ENCODE peak calls at places on chromosomes 4 and X, in four cellular contexts. E is gastrocnemius medialis, R is OCI-LY7, I is MG63. G is an unnamed sample. For H3K36me3, the result is how much of the 10 kb centered on the place peaks cover.

GRCh38 chrX:133859860-133860259 is 125.5 kb downstream of the GPC3 start:
- DNase-seq in E (peak), R (no peak), I (peak), G (no peak)

GRCh38 chrX:54865208-54865607 is 55.4 kb upstream of the TRO start:
- DNase-seq in E (no peak), R (peak), I (no peak), G (no peak)

GRCh38 chr4:138835833-138836521 is 179.6 kb upstream of the NOCT start:
- DNase-seq in E (no peak), R (no peak), I (no peak), G (no peak)

GRCh38 chr4:124717101-124717500 is 4.6 kb upstream of the ANKRD50 start:
- DNase-seq in E (no peak), R (no peak), I (no peak), G (no peak)

GRCh38 chr4:144645102-144645469 is 870 bp upstream of the HHIP start:
- DNase-seq in E (no peak), R (no peak), I (no peak), G (no peak)

GRCh38 chrX:111445485-111445884 is 33.5 kb upstream of the DCX start:
- DNase-seq in E (no peak), R (peak), I (no peak), G (peak)

GRCh38 chr4:107740381-107740780 is 20.3 kb upstream of the PAPSS1 start:
- DNase-seq in E (no peak), R (peak), I (no peak), G (no peak)

GRCh38 chrX:137988470-137988869 is 422.5 kb downstream of the ZIC3 start:
- DNase-seq in E (no peak), R (no peak), I (no peak), G (no peak)

GRCh38 chr4:74394476-74395136 is 29.7 kb downstream of the EREG start:
- DNase-seq in E (no peak), R (no peak), I (peak), G (no peak)

GRCh38 chr4:182752158-182752910 is 164.9 kb downstream of the DCTD start:
- DNase-seq in E (no peak), R (no peak), I (peak), G (no peak)

GRCh38 chrX:69093960-69094935 is 71.0 kb downstream of the PJA1 start:
- DNase-seq in E (peak), R (peak), I (peak), G (peak)

GRCh38 chr4:20954541-20954940 is 254.3 kb downstream of the PACRGL start:
- DNase-seq in E (no peak), R (no peak), I (peak), G (no peak)

GRCh38 chrX:39613508-39613921 is 484.2 kb downstream of the BCOR start:
- DNase-seq in E (peak), R (peak), I (peak), G (peak)

GRCh38 chrX:1041051-1041450 is 171.4 kb downstream of the CRLF2 start:
- DNase-seq in E (no peak), R (no peak), I (no peak), G (no peak)

GRCh38 chrX:122913134-122913533 is 270.9 kb upstream of the GRIA3 start:
- DNase-seq in E (no peak), R (no peak), I (no peak), G (no peak)

GRCh38 chrX:77953708-77954107 is 15.7 kb downstream of the PGAM4 start:
- DNase-seq in E (no peak), R (no peak), I (no peak), G (no peak)

GRCh38 chr4:26412381-26413372 is 77.6 kb downstream of the CCKAR start:
- DNase-seq in E (no peak), R (no peak), I (peak), G (no peak)

GRCh38 chr4:78002260-78002659 is 54.9 kb upstream of the FRAS1 start:
- DNase-seq in E (no peak), R (no peak), I (no peak), G (no peak)

GRCh38 chr4:55032788-55033187 is 92.6 kb downstream of the KDR start:
- DNase-seq in E (no peak), R (no peak), I (no peak), G (no peak)

GRCh38 chr4:91171217-91171616 is 1044.0 kb downstream of the CCSER1 start:
- DNase-seq in E (no peak), R (no peak), I (no peak), G (no peak)

GRCh38 chrX:154800508-154801207 is 4.6 kb downstream of the MPP1 start:
- DNase-seq in E (no peak), R (no peak), I (no peak), G (no peak)

GRCh38 chrX:15129412-15129811 is 140.5 kb downstream of the ASB9 start:
- DNase-seq in E (no peak), R (no peak), I (no peak), G (no peak)

GRCh38 chr4:109729563-109730293 is at the start of gene PLA2G12A:
- DNase-seq in E (peak), R (peak), I (peak), G (peak)

GRCh38 chrX:65532016-65532415 is 2.6 kb downstream of the LAS1L start:
- DNase-seq in E (no peak), R (no peak), I (no peak), G (no peak)
- H3K36me3 ChIP-seq in E (under half), R (half or more), I (under half), G (under half)

GRCh38 chr4:141223418-141223817 is 2.7 kb downstream of the ZNF330 start:
- DNase-seq in E (no peak), R (no peak), I (no peak), G (no peak)
- H3K36me3 ChIP-seq in E (under half), R (half or more), I (under half), G (under half)

GRCh38 chrX:11678174-11678573 is 12.5 kb upstream of the ARHGAP6 start:
- DNase-seq in E (no peak), R (no peak), I (no peak), G (no peak)
- H3K36me3 ChIP-seq in E (under half), R (under half), I (under half), G (under half)

GRCh38 chr4:187608001-187608421 is 387.6 kb upstream of the ZFP42 start:
- DNase-seq in E (no peak), R (no peak), I (peak), G (no peak)
- H3K36me3 ChIP-seq in E (under half), R (under half), I (under half), G (under half)

GRCh38 chrX:3599787-3600465 is 113.5 kb downstream of the PRKX start:
- DNase-seq in E (no peak), R (no peak), I (no peak), G (no peak)

GRCh38 chrX:3598046-3598605 is 115.3 kb downstream of the PRKX start:
- DNase-seq in E (no peak), R (no peak), I (no peak), G (no peak)

GRCh38 chrX:3598696-3599095 is 114.8 kb downstream of the PRKX start:
- DNase-seq in E (no peak), R (no peak), I (no peak), G (no peak)

GRCh38 chrX:3603026-3603661 is 110.3 kb downstream of the PRKX start:
- DNase-seq in E (no peak), R (no peak), I (no peak), G (no peak)
- H3K36me3 ChIP-seq in E (under half), R (under half), I (under half), G (under half)

GRCh38 chr4:39308576-39308975 is 57.6 kb downstream of the RFC1 start:
- DNase-seq in E (no peak), R (no peak), I (no peak), G (no peak)

GRCh38 chr4:39302901-39303300 is 63.3 kb downstream of the RFC1 start:
- DNase-seq in E (no peak), R (no peak), I (no peak), G (no peak)

GRCh38 chr4:39304651-39305050 is 61.5 kb downstream of the RFC1 start:
- DNase-seq in E (no peak), R (no peak), I (no peak), G (peak)

GRCh38 chr4:39305902-39306677 is 60.1 kb downstream of the RFC1 start:
- DNase-seq in E (no peak), R (no peak), I (no peak), G (no peak)

GRCh38 chr4:39303871-39304270 is 62.3 kb downstream of the RFC1 start:
- DNase-seq in E (no peak), R (no peak), I (no peak), G (no peak)
- H3K36me3 ChIP-seq in E (half or more), R (half or more), I (under half), G (half or more)

GRCh38 chr4:101346562-101347266 is 612 bp downstream of the PPP3CA start:
- DNase-seq in E (peak), R (peak), I (peak), G (peak)

GRCh38 chr4:101347557-101348366 is 436 bp upstream of the PPP3CA start:
- DNase-seq in E (peak), R (peak), I (peak), G (peak)

GRCh38 chr4:101347267-101347556 is at the start of gene PPP3CA:
- DNase-seq in E (no peak), R (no peak), I (no peak), G (no peak)

GRCh38 chr4:101348367-101348827 is 1.1 kb upstream of the PPP3CA start:
- DNase-seq in E (peak), R (no peak), I (no peak), G (no peak)

DNA sequence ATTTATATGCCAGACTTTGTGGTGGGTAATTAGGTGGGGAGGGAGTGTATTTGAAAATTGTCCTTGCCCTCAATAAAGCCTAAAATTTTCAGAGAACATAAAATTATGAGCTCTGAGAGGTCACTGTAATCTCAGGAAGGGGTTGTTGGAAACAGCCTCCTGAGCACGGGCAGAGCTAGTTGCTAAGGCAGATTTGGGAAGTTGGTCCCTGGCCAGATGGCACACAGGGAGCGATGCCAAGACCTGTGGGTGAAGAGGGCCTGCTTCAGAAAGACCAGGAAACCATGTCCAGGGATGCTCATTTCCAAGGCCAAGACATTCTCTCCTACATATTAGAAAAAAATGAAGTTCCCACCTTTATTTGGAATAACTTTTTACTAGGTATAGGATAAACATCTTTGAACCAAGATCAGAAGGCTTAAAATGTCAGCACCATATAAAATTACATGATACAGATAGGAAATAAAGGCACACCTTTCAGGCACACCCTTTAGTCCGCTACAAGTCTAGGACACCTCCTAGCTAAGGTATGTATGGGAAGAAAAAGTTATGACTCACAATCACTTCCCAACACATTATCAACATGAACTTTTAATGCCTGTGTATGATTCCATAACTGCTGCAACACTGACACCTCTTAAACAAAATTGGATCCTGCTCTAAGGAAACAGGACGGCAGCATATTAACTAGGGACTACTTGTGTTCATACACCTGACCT is 2.2 kb upstream of the PPP3CA start:
- DNase-seq in E (peak), R (no peak), I (peak), G (no peak)
- H3K36me3 ChIP-seq in E (under half), R (under half), I (under half), G (under half)

DNA sequence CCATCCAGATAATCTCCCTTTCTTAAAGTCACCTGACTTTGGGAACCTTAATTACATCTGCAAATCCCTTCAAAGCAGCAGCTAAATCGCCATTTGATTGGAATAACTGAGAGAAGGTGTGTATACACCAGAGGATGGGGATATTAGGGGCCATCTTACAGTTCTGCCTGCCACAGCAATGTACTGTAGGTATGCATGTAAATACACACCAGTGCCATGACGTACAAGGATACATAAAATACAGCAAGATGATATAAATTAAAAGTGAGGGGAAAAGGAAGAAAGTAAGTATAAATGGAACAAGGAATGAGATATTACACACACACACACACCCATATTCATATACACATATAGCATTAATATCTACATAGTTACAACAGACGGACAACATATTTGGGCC is 81.2 kb downstream of the CBR4 start:
- DNase-seq in E (no peak), R (no peak), I (no peak), G (no peak)
- H3K36me3 ChIP-seq in E (half or more), R (under half), I (half or more), G (under half)

DNA sequence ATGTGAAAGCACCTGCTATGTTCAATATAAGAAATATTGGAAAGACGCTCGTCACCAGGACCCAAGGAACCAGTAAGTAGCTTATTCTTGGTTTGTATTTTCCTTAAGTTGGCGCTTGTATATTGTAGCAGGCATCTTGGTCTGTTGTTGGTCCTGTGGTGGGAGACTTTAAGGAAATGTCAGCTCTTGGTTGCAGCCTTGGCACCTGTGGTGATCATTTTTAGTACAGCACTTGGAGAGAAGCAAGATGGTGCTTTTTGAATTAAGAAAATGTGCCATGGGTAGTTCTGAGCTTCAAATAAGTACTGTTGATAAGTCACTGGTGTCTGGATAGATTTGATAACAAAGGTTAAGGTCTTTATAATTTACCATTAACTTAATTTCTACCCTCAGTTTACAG is 1.1 kb downstream of the RPS3A start:
- DNase-seq in E (no peak), R (peak), I (no peak), G (no peak)
- H3K36me3 ChIP-seq in E (under half), R (half or more), I (half or more), G (under half)

GRCh38 chr4:874971-875817 is 49.3 kb upstream of the CPLX1 start:
- DNase-seq in E (no peak), R (no peak), I (no peak), G (no peak)
- H3K36me3 ChIP-seq in E (half or more), R (half or more), I (under half), G (under half)

G was measured in CD4-positive, CD25-positive, alpha-beta regulatory T cell.